ENCODE peak calls at places on chromosomes 5 and 9, in five cellular contexts. A, F, D, E and N are unnamed samples.

GRCh38 chr9:93911871-93912554 is 43.1 kb downstream of the BARX1 start:
- DNase-seq in A (no peak), F (no peak), D (no peak), E (no peak), N (no peak)

GRCh38 chr5:127700237-127700766 is 2.9 kb upstream of the CCDC192 start:
- DNase-seq in A (no peak), F (no peak), D (no peak), E (no peak), N (no peak)

GRCh38 chr9:121252104-121252851 is 15.7 kb upstream of the GSN start:
- DNase-seq in A (no peak), F (no peak), D (no peak), E (no peak), N (no peak)

GRCh38 chr5:163434410-163434866 is 3.0 kb upstream of the CCNG1 start:
- DNase-seq in A (no peak), F (no peak), D (no peak), E (no peak), N (no peak)

GRCh38 chr5:91311697-91312501 is 71.2 kb downstream of the ARRDC3 start:
- DNase-seq in A (peak; percentile 96), F (peak; percentile 53), D (no peak), E (peak; percentile 99), N (peak; percentile 63)

GRCh38 chr5:3858524-3858923 is 262.9 kb downstream of the IRX1 start:
- DNase-seq in A (no peak), F (no peak), D (no peak), E (no peak), N (no peak)

GRCh38 chr9:129414377-129415021 is 206.4 kb downstream of the C9orf50 start:
- DNase-seq in A (no peak), F (no peak), D (peak; percentile 16), E (peak; percentile 53), N (no peak)

GRCh38 chr5:159552751-159553150 is 222.5 kb upstream of the IL12B start:
- DNase-seq in A (no peak), F (no peak), D (no peak), E (peak; percentile 62), N (no peak)

GRCh38 chr9:138043411-138044345 is 166.1 kb downstream of the CACNA1B start:
- DNase-seq in A (no peak), F (no peak), D (no peak), E (no peak), N (no peak)

GRCh38 chr5:67610191-67610912 is 413.8 kb upstream of the CD180 start:
- DNase-seq in A (no peak), F (no peak), D (no peak), E (no peak), N (no peak)

GRCh38 chr5:173237821-173238220 is 2.8 kb upstream of the NKX2-5 start:
- DNase-seq in A (no peak), F (no peak), D (no peak), E (no peak), N (no peak)

GRCh38 chr5:108739906-108740305 is 7.8 kb upstream of the FER start:
- DNase-seq in A (no peak), F (no peak), D (no peak), E (no peak), N (no peak)

GRCh38 chr9:105890046-105890822 is 195.9 kb downstream of the TMEM38B start:
- DNase-seq in A (no peak), F (no peak), D (no peak), E (no peak), N (no peak)

GRCh38 chr9:120210301-120210700 is 369.7 kb downstream of the CDK5RAP2 start:
- DNase-seq in A (no peak), F (no peak), D (no peak), E (no peak), N (no peak)

GRCh38 chr9:88808019-88808656 is 183.1 kb upstream of the S1PR3 start:
- DNase-seq in A (no peak), F (no peak), D (no peak), E (peak; percentile 73), N (no peak)

GRCh38 chr9:83937861-83938455 is 16.7 kb upstream of the KIF27 start:
- DNase-seq in A (peak; percentile 75), F (peak; percentile 26), D (no peak), E (peak; percentile 68), N (no peak)

GRCh38 chr5:133399247-133399891 is 213.0 kb downstream of the FSTL4 start:
- DNase-seq in A (no peak), F (no peak), D (no peak), E (no peak), N (no peak)

GRCh38 chr9:136769710-136770191 is 5.4 kb upstream of the LCN15 start:
- DNase-seq in A (peak; percentile 28), F (no peak), D (no peak), E (no peak), N (no peak)

GRCh38 chr5:9540791-9541190 is 5.1 kb downstream of the SEMA5A start:
- DNase-seq in A (no peak), F (no peak), D (no peak), E (peak; percentile 89), N (no peak)

GRCh38 chr5:76861616-76862015 is 11.8 kb downstream of the S100Z start:
- DNase-seq in A (no peak), F (no peak), D (no peak), E (peak; percentile 53), N (no peak)

GRCh38 chr5:103744159-103744558 is 181.6 kb upstream of the NUDT12 start:
- DNase-seq in A (no peak), F (peak; percentile 25), D (no peak), E (peak; percentile 66), N (no peak)

GRCh38 chr9:134331186-134332025 is 5.2 kb downstream of the RXRA start:
- DNase-seq in A (no peak), F (no peak), D (no peak), E (no peak), N (no peak)

GRCh38 chr9:77455312-77455927 is 192.7 kb downstream of the GNA14 start:
- DNase-seq in A (peak; percentile 42), F (no peak), D (peak; percentile 11), E (peak; percentile 29), N (no peak)

GRCh38 chr9:12538842-12539584 is 154.2 kb upstream of the TYRP1 start:
- DNase-seq in A (no peak), F (no peak), D (no peak), E (no peak), N (no peak)

GRCh38 chr5:78985407-78986223 is 505 bp upstream of the ARSB start:
- DNase-seq in A (peak; percentile 33), F (peak; percentile 17), D (peak; percentile 12), E (peak; percentile 70), N (no peak)

GRCh38 chr9:27033815-27034403 is 28.4 kb upstream of the LRRC19 start:
- DNase-seq in A (peak; percentile 23), F (peak; percentile 22), D (peak; percentile 12), E (peak; percentile 59), N (no peak)

GRCh38 chr5:56155085-56155484 is 78.0 kb downstream of the ANKRD55 start:
- DNase-seq in A (peak; percentile 53), F (no peak), D (no peak), E (no peak), N (no peak)